ENCODE peak calls at places on chromosome 7, in four cellular contexts. O is A549, N is GM12878, B is K562. X is an unnamed sample.

GRCh38 chr7:55254242-55254595 is 110.9 kb upstream of the LANCL2 start:
- DNase-seq in B (no peak), N (no peak), O (no peak), X (no peak)

GRCh38 chr7:9013940-9014339 is 580.5 kb downstream of the NXPH1 start:
- DNase-seq in N (no peak), B (no peak), O (no peak), X (no peak)

GRCh38 chr7:11436773-11437524 is 395.0 kb downstream of the THSD7A start:
- DNase-seq in O (no peak), N (no peak), B (no peak), X (no peak)

GRCh38 chr7:21413502-21413901 is 14.4 kb upstream of the SP4 start:
- DNase-seq in N (no peak), B (no peak), O (no peak), X (no peak)

GRCh38 chr7:73966941-73967831 is 60.8 kb upstream of the ELN start:
- DNase-seq in O (no peak), B (no peak), N (no peak), X (no peak)

GRCh38 chr7:34081931-34082330 is 176.6 kb downstream of the BMPER start:
- DNase-seq in B (no peak), N (no peak), O (no peak), X (no peak)

GRCh38 chr7:96737545-96738050 is 28.0 kb upstream of the SEM1 start:
- DNase-seq in B (no peak), O (no peak), N (no peak), X (no peak)

GRCh38 chr7:69412331-69413146 is 185.7 kb upstream of the AUTS2 start:
- DNase-seq in O (peak), N (no peak), B (peak), X (peak)

GRCh38 chr7:151876899-151877777 is at the start of gene PRKAG2:
- DNase-seq in N (no peak), B (no peak), O (peak), X (no peak)

GRCh38 chr7:154865984-154866685 is 136.8 kb downstream of the PAXIP1 start:
- DNase-seq in B (no peak), O (no peak), N (no peak), X (no peak)

GRCh38 chr7:76356823-76357222 is 2.0 kb downstream of the YWHAG start:
- DNase-seq in O (peak), B (no peak), N (no peak), X (no peak)

GRCh38 chr7:117784315-117784714 is 88.9 kb downstream of the CTTNBP2 start:
- DNase-seq in B (no peak), O (no peak), N (no peak), X (no peak)

GRCh38 chr7:110534241-110534931 is 556.5 kb upstream of the LRRN3 start:
- DNase-seq in B (no peak), N (no peak), O (peak), X (peak)

GRCh38 chr7:12771378-12771877 is 84.0 kb downstream of the ARL4A start:
- DNase-seq in O (no peak), N (no peak), B (peak), X (no peak)

GRCh38 chr7:22445140-22445722 is 54.8 kb downstream of the STEAP1B start:
- DNase-seq in N (no peak), B (no peak), O (no peak), X (no peak)

GRCh38 chr7:27606270-27607209 is 56.1 kb downstream of the HIBADH start:
- DNase-seq in N (no peak), O (peak), B (no peak), X (peak)

GRCh38 chr7:154929006-154929726 is 73.8 kb downstream of the PAXIP1 start:
- DNase-seq in N (no peak), B (no peak), O (no peak), X (no peak)

GRCh38 chr7:68800316-68800715 is 798.0 kb upstream of the AUTS2 start:
- DNase-seq in O (peak), N (no peak), B (no peak), X (no peak)

GRCh38 chr7:121328508-121329459 is at the start of gene WNT16:
- DNase-seq in N (no peak), O (no peak), B (peak), X (no peak)

GRCh38 chr7:133959505-133959904 is 167.6 kb upstream of the LRGUK start:
- DNase-seq in N (no peak), B (no peak), O (no peak), X (no peak)

GRCh38 chr7:54802841-54803240 is 43.8 kb upstream of the SEC61G start:
- DNase-seq in B (no peak), O (no peak), N (no peak), X (no peak)

GRCh38 chr7:73967832-73968295 is 60.1 kb upstream of the ELN start:
- DNase-seq in B (no peak), N (no peak), O (no peak), X (no peak)

GRCh38 chr7:130481898-130482297 is 10.0 kb upstream of the MEST start:
- DNase-seq in B (no peak), N (no peak), O (no peak), X (no peak)

GRCh38 chr7:155845226-155845625 is 33.0 kb upstream of the SHH start:
- DNase-seq in O (no peak), B (no peak), N (no peak), X (no peak)

GRCh38 chr7:117731455-117731854 is 141.8 kb downstream of the CTTNBP2 start:
- DNase-seq in N (peak), O (peak), B (peak), X (no peak)

GRCh38 chr7:108066486-108066885 is 63.5 kb upstream of the LAMB1 start:
- DNase-seq in O (no peak), N (no peak), B (no peak), X (peak)

GRCh38 chr7:20330797-20331230 is at the start of gene ITGB8:
- DNase-seq in N (no peak), B (no peak), O (peak), X (no peak)

GRCh38 chr7:45394117-45394708 is 180.0 kb upstream of the ADCY1 start:
- DNase-seq in N (no peak), O (peak), B (no peak), X (no peak)

GRCh38 chr7:142177869-142178268 is 66.4 kb downstream of the MGAM2 start:
- DNase-seq in O (no peak), B (no peak), N (no peak), X (no peak)

GRCh38 chr7:107703872-107704271 is 40.1 kb upstream of the CBLL1 start:
- DNase-seq in B (no peak), N (no peak), O (no peak), X (no peak)

GRCh38 chr7:55019329-55019690 is 493 bp downstream of the EGFR start:
- DNase-seq in B (no peak), N (no peak), O (no peak), X (no peak)

GRCh38 chr7:37065779-37066271 is 341.5 kb upstream of the AOAH start:
- DNase-seq in B (no peak), O (no peak), N (peak), X (no peak)

GRCh38 chr7:80843018-80843671 is 75.7 kb downstream of the SEMA3C start:
- DNase-seq in O (no peak), B (no peak), N (no peak), X (no peak)

DNA sequence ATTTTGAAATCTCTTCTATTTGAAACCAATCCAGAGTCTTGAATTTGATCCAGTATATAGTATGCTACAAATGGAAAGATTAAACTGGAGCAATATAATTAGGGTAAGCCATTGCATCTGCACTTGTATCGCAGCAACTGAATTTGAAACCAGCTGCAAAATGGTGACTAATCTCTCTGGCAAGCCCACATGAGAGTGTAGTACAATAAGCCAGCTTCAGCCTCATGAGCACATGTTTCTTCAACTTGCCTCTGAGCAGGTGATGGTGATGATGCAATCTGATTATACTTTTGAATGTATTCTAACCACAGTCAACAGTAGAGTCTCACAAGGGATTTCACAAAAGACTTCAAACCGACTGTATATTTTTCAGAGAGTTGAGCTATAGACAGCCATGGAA is 828 bp upstream of the RPA3 start:
- DNase-seq in O (peak), B (no peak), N (peak), X (peak)
- TF ChIP-seq CHD4 in O (no peak), B (no peak), N (no peak), X (no peak)

GRCh38 chr7:137668404-137668803 is 178.4 kb downstream of the DGKI start:
- DNase-seq in N (no peak), B (no peak), O (no peak), X (no peak)
- TF ChIP-seq EP300 in N (no peak), B (no peak), O (no peak), X (no peak)

DNA sequence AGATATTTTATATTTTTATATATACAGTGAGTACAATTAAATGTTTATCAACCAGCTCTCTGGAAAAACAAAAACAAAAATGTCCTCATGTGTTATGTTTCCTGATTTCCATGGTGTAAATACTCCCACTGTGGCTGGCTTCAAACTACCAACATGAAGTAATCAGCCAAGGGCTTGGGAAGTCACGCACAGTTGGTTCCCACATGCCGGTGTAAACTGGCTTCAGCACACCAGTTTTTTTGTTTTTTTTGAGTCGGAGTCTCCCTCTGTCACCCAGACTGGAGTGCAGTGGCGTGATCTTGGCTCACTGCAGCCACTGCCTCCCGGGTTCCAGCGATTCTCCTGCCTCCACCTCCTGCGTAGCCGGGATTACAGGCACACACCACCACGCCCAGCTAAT is 11.8 kb downstream of the OSBPL3 start:
- DNase-seq in N (no peak), O (no peak), B (no peak), X (no peak)
- TF ChIP-seq CHD4 in N (no peak), O (no peak), B (no peak), X (no peak)

DNA sequence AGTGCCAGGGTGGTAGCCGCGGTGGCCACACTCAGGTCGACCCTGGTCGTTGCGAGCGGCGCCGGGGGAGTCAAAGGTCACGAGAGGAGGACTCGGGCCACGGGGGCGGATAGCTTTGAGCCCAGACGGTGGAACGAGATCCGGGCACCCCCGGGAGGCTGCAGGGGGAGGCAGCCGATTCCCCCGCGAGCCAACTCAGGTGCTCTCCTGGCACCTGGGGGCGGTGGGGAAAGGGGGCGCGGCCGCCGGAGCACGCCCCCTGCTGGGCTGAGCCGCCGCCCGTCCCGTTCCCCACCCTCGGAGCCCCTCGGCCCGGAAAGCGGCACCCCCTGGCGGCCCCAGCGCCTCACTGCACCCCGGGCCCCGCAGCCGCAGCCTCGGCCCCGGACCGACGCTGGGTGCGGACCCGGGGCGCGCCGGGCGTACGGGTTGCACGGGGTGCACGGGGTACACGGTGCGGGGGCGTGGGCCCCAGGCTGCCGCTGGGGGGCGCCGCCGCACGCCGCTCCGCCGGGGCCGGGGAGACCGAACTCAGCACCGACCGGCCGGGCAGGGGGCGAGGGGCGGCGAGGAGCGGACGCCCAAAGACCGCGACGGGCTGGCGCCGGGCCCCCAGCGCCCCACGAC is 513 bp upstream of the NYAP1 start:
- DNase-seq in N (no peak), B (peak), O (peak), X (peak)
- TF ChIP-seq EP300 in N (no peak), B (no peak), O (no peak), X (no peak)

GRCh38 chr7:40599836-40600235 is 465.0 kb downstream of the SUGCT start:
- DNase-seq in O (no peak), B (no peak), N (no peak), X (no peak)

GRCh38 chr7:40597517-40597916 is 462.7 kb downstream of the SUGCT start:
- DNase-seq in N (no peak), O (no peak), B (no peak), X (peak)

GRCh38 chr7:40595832-40596231 is 461.0 kb downstream of the SUGCT start:
- DNase-seq in N (no peak), O (no peak), B (no peak), X (no peak)

GRCh38 chr7:40595129-40595528 is 460.3 kb downstream of the SUGCT start:
- DNase-seq in N (no peak), O (no peak), B (no peak), X (no peak)

GRCh38 chr7:40598915-40599314 is 464.1 kb downstream of the SUGCT start:
- DNase-seq in B (no peak), N (no peak), O (no peak), X (no peak)
- TF ChIP-seq CHD4 in B (no peak), N (no peak), O (no peak), X (no peak)

X was measured in HepG2.